ENCODE peak calls at places on chromosomes 6 and 20, in seven cellular contexts. One of them, this sample, is unnamed.

GRCh38 chr6:43276180-43277082 is 21.6 kb upstream of the SLC22A7 start:
- DNase-seq in cardiac fibroblast: no peak
- DNase-seq in mucosa of descending colon: peak; percentile 64
- DNase-seq in WERI-Rb-1: peak; percentile 86
- DNase-seq in epithelial cell of esophagus: no peak
- DNase-seq in cardiac muscle cell: peak; percentile 39
- DNase-seq in HL-60: peak; percentile 37
- DNase-seq in this sample: no peak

GRCh38 chr6:155493694-155494143 is 38.1 kb upstream of the NOX3 start:
- DNase-seq in cardiac fibroblast: peak; percentile 99
- DNase-seq in mucosa of descending colon: no peak
- DNase-seq in WERI-Rb-1: peak; percentile 35
- DNase-seq in epithelial cell of esophagus: peak; percentile 97
- DNase-seq in cardiac muscle cell: peak; percentile 99
- DNase-seq in HL-60: peak; percentile 4
- DNase-seq in this sample: no peak

GRCh38 chr20:50194831-50195523 is 4.3 kb downstream of the CEBPB start:
- DNase-seq in cardiac fibroblast: no peak
- DNase-seq in mucosa of descending colon: no peak
- DNase-seq in WERI-Rb-1: no peak
- DNase-seq in epithelial cell of esophagus: peak; percentile 31
- DNase-seq in cardiac muscle cell: peak; percentile 54
- DNase-seq in HL-60: no peak
- DNase-seq in this sample: no peak

GRCh38 chr6:85015396-85015990 is 251.1 kb upstream of the TBX18 start:
- DNase-seq in cardiac fibroblast: peak; percentile 86
- DNase-seq in mucosa of descending colon: peak; percentile 38
- DNase-seq in WERI-Rb-1: peak; percentile 66
- DNase-seq in epithelial cell of esophagus: peak; percentile 59
- DNase-seq in cardiac muscle cell: peak; percentile 89
- DNase-seq in HL-60: no peak
- DNase-seq in this sample: peak; percentile 61

GRCh38 chr20:8940311-8940710 is 128.6 kb upstream of the PLCB4 start:
- DNase-seq in cardiac fibroblast: peak; percentile 13
- DNase-seq in mucosa of descending colon: no peak
- DNase-seq in WERI-Rb-1: no peak
- DNase-seq in epithelial cell of esophagus: no peak
- DNase-seq in cardiac muscle cell: no peak
- DNase-seq in HL-60: no peak
- DNase-seq in this sample: no peak

GRCh38 chr6:148898360-148899005 is 151.7 kb downstream of the UST start:
- DNase-seq in cardiac fibroblast: no peak
- DNase-seq in mucosa of descending colon: no peak
- DNase-seq in WERI-Rb-1: no peak
- DNase-seq in epithelial cell of esophagus: no peak
- DNase-seq in cardiac muscle cell: no peak
- DNase-seq in HL-60: no peak
- DNase-seq in this sample: no peak

GRCh38 chr20:32544893-32545840 is 40.0 kb downstream of the NOL4L start:
- DNase-seq in cardiac fibroblast: no peak
- DNase-seq in mucosa of descending colon: no peak
- DNase-seq in WERI-Rb-1: no peak
- DNase-seq in epithelial cell of esophagus: no peak
- DNase-seq in cardiac muscle cell: no peak
- DNase-seq in HL-60: no peak
- DNase-seq in this sample: no peak

GRCh38 chr6:5968817-5969726 is 37.7 kb downstream of the NRN1 start:
- DNase-seq in cardiac fibroblast: peak; percentile 5
- DNase-seq in mucosa of descending colon: no peak
- DNase-seq in WERI-Rb-1: no peak
- DNase-seq in epithelial cell of esophagus: peak; percentile 21
- DNase-seq in cardiac muscle cell: no peak
- DNase-seq in HL-60: no peak
- DNase-seq in this sample: no peak

GRCh38 chr6:14074723-14075503 is 42.7 kb upstream of the CD83 start:
- DNase-seq in cardiac fibroblast: peak; percentile 62
- DNase-seq in mucosa of descending colon: no peak
- DNase-seq in WERI-Rb-1: peak; percentile 87
- DNase-seq in epithelial cell of esophagus: peak; percentile 40
- DNase-seq in cardiac muscle cell: peak; percentile 66
- DNase-seq in HL-60: no peak
- DNase-seq in this sample: no peak

GRCh38 chr6:92777146-92777740 is 642.1 kb downstream of the EPHA7 start:
- DNase-seq in cardiac fibroblast: peak; percentile 34
- DNase-seq in mucosa of descending colon: no peak
- DNase-seq in WERI-Rb-1: no peak
- DNase-seq in epithelial cell of esophagus: peak; percentile 62
- DNase-seq in cardiac muscle cell: peak; percentile 44
- DNase-seq in HL-60: no peak
- DNase-seq in this sample: no peak

GRCh38 chr20:22333885-22334545 is 250.4 kb downstream of the FOXA2 start:
- DNase-seq in cardiac fibroblast: peak; percentile 72
- DNase-seq in mucosa of descending colon: no peak
- DNase-seq in WERI-Rb-1: peak; percentile 43
- DNase-seq in epithelial cell of esophagus: peak; percentile 75
- DNase-seq in cardiac muscle cell: peak; percentile 70
- DNase-seq in HL-60: peak; percentile 30
- DNase-seq in this sample: peak; percentile 63

GRCh38 chr20:64161595-64162238 is 2.5 kb upstream of the MYT1 start:
- DNase-seq in cardiac fibroblast: peak; percentile 60
- DNase-seq in mucosa of descending colon: no peak
- DNase-seq in WERI-Rb-1: peak; percentile 42
- DNase-seq in epithelial cell of esophagus: peak; percentile 60
- DNase-seq in cardiac muscle cell: peak; percentile 66
- DNase-seq in HL-60: no peak
- DNase-seq in this sample: peak; percentile 72

GRCh38 chr6:36724514-36725385 is 27.1 kb downstream of the RAB44 start:
- DNase-seq in cardiac fibroblast: peak; percentile 81
- DNase-seq in mucosa of descending colon: no peak
- DNase-seq in WERI-Rb-1: peak; percentile 92
- DNase-seq in epithelial cell of esophagus: peak; percentile 84
- DNase-seq in cardiac muscle cell: peak; percentile 77
- DNase-seq in HL-60: no peak
- DNase-seq in this sample: peak; percentile 45

GRCh38 chr6:151482290-151482689 is 11.5 kb upstream of the CCDC170 start:
- DNase-seq in cardiac fibroblast: peak; percentile 57
- DNase-seq in mucosa of descending colon: no peak
- DNase-seq in WERI-Rb-1: no peak
- DNase-seq in epithelial cell of esophagus: peak; percentile 10
- DNase-seq in cardiac muscle cell: peak; percentile 58
- DNase-seq in HL-60: no peak
- DNase-seq in this sample: no peak

GRCh38 chr6:134183844-134184243 is 131.4 kb upstream of the SLC2A12 start:
- DNase-seq in cardiac fibroblast: no peak
- DNase-seq in mucosa of descending colon: no peak
- DNase-seq in WERI-Rb-1: no peak
- DNase-seq in epithelial cell of esophagus: no peak
- DNase-seq in cardiac muscle cell: no peak
- DNase-seq in HL-60: no peak
- DNase-seq in this sample: no peak

GRCh38 chr6:17354700-17355403 is 38.5 kb upstream of the CAP2 start:
- DNase-seq in cardiac fibroblast: no peak
- DNase-seq in mucosa of descending colon: no peak
- DNase-seq in WERI-Rb-1: no peak
- DNase-seq in epithelial cell of esophagus: peak; percentile 39
- DNase-seq in cardiac muscle cell: no peak
- DNase-seq in HL-60: no peak
- DNase-seq in this sample: no peak

GRCh38 chr6:151452750-151453427 is 963 bp upstream of the RMND1 start:
- DNase-seq in cardiac fibroblast: peak; percentile 39
- DNase-seq in mucosa of descending colon: no peak
- DNase-seq in WERI-Rb-1: no peak
- DNase-seq in epithelial cell of esophagus: peak; percentile 50
- DNase-seq in cardiac muscle cell: peak; percentile 33
- DNase-seq in HL-60: no peak
- DNase-seq in this sample: no peak

GRCh38 chr20:61332016-61332975 is 80.2 kb downstream of the CDH4 start:
- DNase-seq in cardiac fibroblast: no peak
- DNase-seq in mucosa of descending colon: no peak
- DNase-seq in WERI-Rb-1: no peak
- DNase-seq in epithelial cell of esophagus: no peak
- DNase-seq in cardiac muscle cell: no peak
- DNase-seq in HL-60: no peak
- DNase-seq in this sample: no peak

DNA sequence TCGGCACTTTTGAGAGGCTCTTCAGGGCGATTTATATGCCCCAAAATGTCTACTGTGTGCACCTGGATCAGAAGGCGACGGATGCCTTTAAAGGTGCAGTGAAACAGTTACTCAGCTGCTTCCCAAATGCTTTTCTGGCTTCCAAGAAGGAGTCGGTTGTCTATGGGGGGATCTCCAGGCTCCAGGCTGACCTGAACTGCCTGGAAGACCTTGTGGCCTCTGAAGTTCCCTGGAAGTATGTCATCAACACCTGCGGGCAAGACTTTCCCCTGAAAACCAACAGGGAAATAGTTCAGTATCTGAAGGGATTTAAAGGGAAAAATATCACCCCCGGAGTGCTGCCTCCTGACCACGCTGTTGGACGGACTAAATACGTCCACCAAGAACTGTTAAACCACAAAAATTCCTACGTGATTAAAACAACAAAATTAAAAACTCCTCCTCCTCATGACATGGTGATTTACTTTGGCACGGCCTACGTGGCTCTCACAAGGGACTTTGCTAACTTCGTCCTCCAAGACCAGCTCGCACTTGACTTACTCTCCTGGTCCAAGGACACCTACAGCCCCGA is 8.2 kb downstream of the GCNT2 start:
- DNase-seq in cardiac fibroblast: no peak
- DNase-seq in mucosa of descending colon: no peak
- DNase-seq in WERI-Rb-1: no peak
- DNase-seq in epithelial cell of esophagus: no peak
- DNase-seq in cardiac muscle cell: no peak
- DNase-seq in HL-60: no peak
- DNase-seq in this sample: no peak
- TF ChIP-seq CTCF in cardiac fibroblast: no peak
- TF ChIP-seq CTCF in mucosa of descending colon: no peak
- TF ChIP-seq CTCF in WERI-Rb-1: no peak
- TF ChIP-seq CTCF in epithelial cell of esophagus: no peak
- TF ChIP-seq CTCF in cardiac muscle cell: no peak
- TF ChIP-seq CTCF in HL-60: no peak
- TF ChIP-seq CTCF in this sample: no peak

GRCh38 chr20:46984391-46984790 is 89.7 kb downstream of the EYA2 start:
- DNase-seq in cardiac fibroblast: peak; percentile 76
- DNase-seq in mucosa of descending colon: no peak
- DNase-seq in WERI-Rb-1: no peak
- DNase-seq in epithelial cell of esophagus: peak; percentile 27
- DNase-seq in cardiac muscle cell: peak; percentile 73
- DNase-seq in HL-60: no peak
- DNase-seq in this sample: no peak

GRCh38 chr20:46985241-46985640 is 90.6 kb downstream of the EYA2 start:
- DNase-seq in cardiac fibroblast: no peak
- DNase-seq in mucosa of descending colon: no peak
- DNase-seq in WERI-Rb-1: no peak
- DNase-seq in epithelial cell of esophagus: no peak
- DNase-seq in cardiac muscle cell: no peak
- DNase-seq in HL-60: no peak
- DNase-seq in this sample: no peak

GRCh38 chr20:46987001-46987400 is 92.4 kb downstream of the EYA2 start:
- DNase-seq in cardiac fibroblast: no peak
- DNase-seq in mucosa of descending colon: no peak
- DNase-seq in WERI-Rb-1: no peak
- DNase-seq in epithelial cell of esophagus: no peak
- DNase-seq in cardiac muscle cell: no peak
- DNase-seq in HL-60: no peak
- DNase-seq in this sample: no peak

GRCh38 chr20:46983466-46983865 is 88.8 kb downstream of the EYA2 start:
- DNase-seq in cardiac fibroblast: no peak
- DNase-seq in mucosa of descending colon: no peak
- DNase-seq in WERI-Rb-1: no peak
- DNase-seq in epithelial cell of esophagus: peak; percentile 59
- DNase-seq in cardiac muscle cell: no peak
- DNase-seq in HL-60: no peak
- DNase-seq in this sample: no peak

DNA sequence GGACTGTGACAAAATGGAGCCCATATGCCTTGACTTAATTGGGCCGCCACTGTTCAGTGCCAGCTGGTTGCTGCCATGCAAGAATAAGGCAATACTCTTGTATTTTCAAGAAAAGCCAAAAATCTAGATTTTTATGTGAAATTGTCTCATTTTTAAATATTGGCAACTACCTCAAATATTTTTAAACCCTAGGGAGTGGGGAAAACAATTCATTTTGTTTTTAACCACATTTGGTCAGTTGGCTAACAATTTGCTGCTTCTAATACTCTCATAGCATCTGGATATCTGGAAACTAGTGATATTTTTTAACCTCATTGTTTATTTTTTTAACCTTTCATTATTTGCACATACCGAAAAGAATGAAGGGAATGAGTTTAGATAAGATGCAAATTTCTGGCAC is 91.0 kb downstream of the EYA2 start:
- DNase-seq in cardiac fibroblast: no peak
- DNase-seq in mucosa of descending colon: no peak
- DNase-seq in WERI-Rb-1: no peak
- DNase-seq in epithelial cell of esophagus: no peak
- DNase-seq in cardiac muscle cell: no peak
- DNase-seq in HL-60: no peak
- DNase-seq in this sample: no peak
- TF ChIP-seq CTCF in cardiac fibroblast: no peak
- TF ChIP-seq CTCF in mucosa of descending colon: no peak
- TF ChIP-seq CTCF in WERI-Rb-1: no peak
- TF ChIP-seq CTCF in epithelial cell of esophagus: no peak
- TF ChIP-seq CTCF in cardiac muscle cell: no peak
- TF ChIP-seq CTCF in HL-60: no peak
- TF ChIP-seq CTCF in this sample: no peak

GRCh38 chr6:7910654-7911344 is at the start of gene TXNDC5:
- DNase-seq in cardiac fibroblast: peak; percentile 81
- DNase-seq in mucosa of descending colon: peak; percentile 87
- DNase-seq in WERI-Rb-1: peak; percentile 90
- DNase-seq in epithelial cell of esophagus: peak; percentile 81
- DNase-seq in cardiac muscle cell: peak; percentile 85
- DNase-seq in HL-60: peak; percentile 49
- DNase-seq in this sample: peak; percentile 66

GRCh38 chr6:7912024-7912423 is 1.4 kb upstream of the TXNDC5 start:
- DNase-seq in cardiac fibroblast: no peak
- DNase-seq in mucosa of descending colon: no peak
- DNase-seq in WERI-Rb-1: no peak
- DNase-seq in epithelial cell of esophagus: no peak
- DNase-seq in cardiac muscle cell: no peak
- DNase-seq in HL-60: no peak
- DNase-seq in this sample: no peak

GRCh38 chr6:7911345-7911725 is 747 bp upstream of the TXNDC5 start:
- DNase-seq in cardiac fibroblast: no peak
- DNase-seq in mucosa of descending colon: no peak
- DNase-seq in WERI-Rb-1: no peak
- DNase-seq in epithelial cell of esophagus: peak; percentile 63
- DNase-seq in cardiac muscle cell: no peak
- DNase-seq in HL-60: no peak
- DNase-seq in this sample: no peak

GRCh38 chr6:7909323-7910276 is 988 bp downstream of the TXNDC5 start:
- DNase-seq in cardiac fibroblast: peak; percentile 56
- DNase-seq in mucosa of descending colon: peak; percentile 79
- DNase-seq in WERI-Rb-1: peak; percentile 77
- DNase-seq in epithelial cell of esophagus: peak; percentile 44
- DNase-seq in cardiac muscle cell: peak; percentile 59
- DNase-seq in HL-60: no peak
- DNase-seq in this sample: peak; percentile 52

GRCh38 chr6:7910298-7910653 is 312 bp downstream of the TXNDC5 start:
- DNase-seq in cardiac fibroblast: peak; percentile 30
- DNase-seq in mucosa of descending colon: no peak
- DNase-seq in WERI-Rb-1: no peak
- DNase-seq in epithelial cell of esophagus: no peak
- DNase-seq in cardiac muscle cell: no peak
- DNase-seq in HL-60: peak; percentile 50
- DNase-seq in this sample: peak; percentile 5
- TF ChIP-seq CTCF in cardiac fibroblast: no peak
- TF ChIP-seq CTCF in mucosa of descending colon: no peak
- TF ChIP-seq CTCF in WERI-Rb-1: no peak
- TF ChIP-seq CTCF in epithelial cell of esophagus: no peak
- TF ChIP-seq CTCF in cardiac muscle cell: no peak
- TF ChIP-seq CTCF in HL-60: no peak
- TF ChIP-seq CTCF in this sample: no peak

GRCh38 chr20:5402903-5403531 is 86.3 kb upstream of the PROKR2 start:
- DNase-seq in cardiac fibroblast: peak; percentile 21
- DNase-seq in mucosa of descending colon: no peak
- DNase-seq in WERI-Rb-1: peak; percentile 59
- DNase-seq in epithelial cell of esophagus: peak; percentile 44
- DNase-seq in cardiac muscle cell: peak; percentile 34
- DNase-seq in HL-60: no peak
- DNase-seq in this sample: peak; percentile 46
- TF ChIP-seq CTCF in cardiac fibroblast: peak; percentile 76
- TF ChIP-seq CTCF in mucosa of descending colon: peak; percentile 25
- TF ChIP-seq CTCF in WERI-Rb-1: peak; percentile 86
- TF ChIP-seq CTCF in epithelial cell of esophagus: peak; percentile 59
- TF ChIP-seq CTCF in cardiac muscle cell: peak; percentile 76
- TF ChIP-seq CTCF in HL-60: peak; percentile 59
- TF ChIP-seq CTCF in this sample: peak; percentile 56

This sample was measured in neural crest cell.